ENCODE peak calls at places on chromosomes 1 and 21, in four cellular contexts. Y, G, L and U are unnamed samples.

GRCh38 chr1:208137144-208137682 is 107.0 kb downstream of the PLXNA2 start:
- DNase-seq in Y (no peak), L (no peak), G (no peak), U (no peak)

GRCh38 chr1:179089827-179090482 is 8.1 kb downstream of the TOR3A start:
- DNase-seq in G (no peak), L (no peak), Y (no peak), U (no peak)

GRCh38 chr21:42862774-42863503 is 16.4 kb downstream of the WDR4 start:
- DNase-seq in G (no peak), L (no peak), Y (no peak), U (no peak)

GRCh38 chr21:25307489-25307888 is 299.8 kb downstream of the MRPL39 start:
- DNase-seq in Y (no peak), L (no peak), G (no peak), U (no peak)

GRCh38 chr21:40047993-40048730 is 180.9 kb downstream of the PCP4 start:
- DNase-seq in L (no peak), G (peak; percentile 90), Y (no peak), U (no peak)

GRCh38 chr21:42336065-42336464 is 14.7 kb downstream of the TFF2 start:
- DNase-seq in Y (no peak), L (no peak), G (no peak), U (no peak)

GRCh38 chr1:176773038-176773437 is 310.1 kb downstream of the PAPPA2 start:
- DNase-seq in L (no peak), G (no peak), Y (no peak), U (no peak)

GRCh38 chr1:108706643-108707042 is 6.1 kb upstream of the FNDC7 start:
- DNase-seq in G (no peak), Y (no peak), L (no peak), U (no peak)

GRCh38 chr21:45524756-45525152 is 17.5 kb downstream of the SLC19A1 start:
- DNase-seq in L (no peak), G (no peak), Y (no peak), U (no peak)

GRCh38 chr1:59815892-59816291 is 1.1 kb downstream of the HOOK1 start:
- DNase-seq in Y (no peak), G (no peak), L (no peak), U (no peak)

GRCh38 chr1:41446851-41447610 is 37.5 kb downstream of the EDN2 start:
- DNase-seq in Y (no peak), G (no peak), L (no peak), U (no peak)

GRCh38 chr1:166827426-166827825 is 11.8 kb upstream of the POGK start:
- DNase-seq in G (no peak), L (no peak), Y (no peak), U (no peak)

GRCh38 chr1:158208717-158209116 is 28.0 kb downstream of the CD1D start:
- DNase-seq in G (no peak), Y (no peak), L (no peak), U (no peak)

GRCh38 chr1:82759035-82759434 is 958.3 kb downstream of the ADGRL2 start:
- DNase-seq in L (no peak), Y (no peak), G (no peak), U (no peak)

GRCh38 chr1:96723372-96723771 is 1.8 kb downstream of the PTBP2 start:
- DNase-seq in G (no peak), L (no peak), Y (no peak), U (no peak)

GRCh38 chr1:31750858-31751638 is 13.1 kb downstream of the ADGRB2 start:
- DNase-seq in Y (no peak), G (no peak), L (no peak), U (no peak)

GRCh38 chr1:45622891-45623394 is 911 bp downstream of the CCDC17 start:
- DNase-seq in Y (no peak), G (no peak), L (peak; percentile 61), U (no peak)

GRCh38 chr1:184395370-184395769 is 8.5 kb downstream of the C1orf21 start:
- DNase-seq in G (no peak), Y (no peak), L (no peak), U (no peak)

GRCh38 chr1:59678809-59679228 is 135.9 kb upstream of the HOOK1 start:
- DNase-seq in G (no peak), L (no peak), Y (no peak), U (no peak)

GRCh38 chr21:44464351-44464750 is 9.0 kb downstream of the LRRC3 start:
- DNase-seq in G (no peak), L (no peak), Y (no peak), U (no peak)
- H3K9me3 ChIP-seq in G (no peaks in the 10 kb centered on the region), L (no peaks in the 10 kb centered on the region), Y (no peaks in the 10 kb centered on the region), U (no peaks in the 10 kb centered on the region)

DNA sequence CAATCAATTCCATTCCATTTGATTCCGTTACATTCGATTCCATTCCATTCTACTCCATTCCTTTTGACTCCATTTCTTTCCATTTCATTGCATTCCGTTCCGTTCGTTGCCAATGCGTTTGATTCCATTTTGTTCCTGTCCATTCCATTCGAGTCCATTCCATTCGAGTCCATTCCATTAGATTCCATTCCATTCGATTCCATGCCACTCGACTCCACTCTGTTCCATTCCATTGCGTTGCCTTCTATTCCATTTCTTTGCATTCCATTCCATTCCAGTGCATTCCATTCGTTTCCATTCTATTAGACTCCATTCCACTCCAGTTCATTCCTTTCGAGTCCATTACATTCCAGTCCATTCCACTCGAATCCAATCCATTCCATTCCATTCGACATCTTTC is 2587.5 kb upstream of the TPTE start:
- DNase-seq in L (no peak), G (no peak), Y (no peak), U (no peak)
- H3K9me3 ChIP-seq in L (no peaks in the 10 kb centered on the region), G (no peaks in the 10 kb centered on the region), Y (peaks cover 24% of the 10 kb centered on the region), U (peaks cover 58% of the 10 kb centered on the region)

DNA sequence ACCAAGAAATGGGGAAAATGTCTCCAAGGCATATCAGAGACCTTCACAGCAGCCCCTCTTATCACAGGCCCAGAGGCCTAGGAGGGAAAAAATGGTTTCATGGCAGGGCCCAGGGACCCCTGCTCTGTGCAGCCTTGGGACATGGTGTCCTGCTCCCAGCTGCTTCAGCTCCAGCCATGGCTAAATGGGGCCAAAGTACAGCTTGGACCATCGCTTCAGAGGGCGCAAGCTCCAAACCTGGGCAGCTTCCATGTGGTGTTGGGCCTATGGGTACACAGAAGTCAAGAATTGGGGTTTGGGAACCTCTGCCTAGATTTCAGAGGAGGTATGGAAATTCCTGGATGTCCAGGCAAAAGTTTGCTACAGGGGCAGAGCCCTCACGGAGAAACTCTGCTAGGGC is 282.4 kb upstream of the BEND5 start:
- DNase-seq in Y (no peak), L (no peak), G (no peak), U (no peak)
- H3K9me3 ChIP-seq in Y (no peaks in the 10 kb centered on the region), L (no peaks in the 10 kb centered on the region), G (no peaks in the 10 kb centered on the region), U (no peaks in the 10 kb centered on the region)

GRCh38 chr1:230368363-230368762 is 57.8 kb downstream of the PGBD5 start:
- DNase-seq in L (no peak), G (no peak), Y (no peak), U (no peak)

GRCh38 chr1:230366504-230366915 is 59.6 kb downstream of the PGBD5 start:
- DNase-seq in L (no peak), Y (no peak), G (no peak), U (no peak)

GRCh38 chr1:230362949-230363348 is 63.2 kb downstream of the PGBD5 start:
- DNase-seq in G (no peak), Y (no peak), L (no peak), U (no peak)

GRCh38 chr1:230368871-230369270 is 57.3 kb downstream of the PGBD5 start:
- DNase-seq in G (no peak), Y (no peak), L (no peak), U (no peak)

DNA sequence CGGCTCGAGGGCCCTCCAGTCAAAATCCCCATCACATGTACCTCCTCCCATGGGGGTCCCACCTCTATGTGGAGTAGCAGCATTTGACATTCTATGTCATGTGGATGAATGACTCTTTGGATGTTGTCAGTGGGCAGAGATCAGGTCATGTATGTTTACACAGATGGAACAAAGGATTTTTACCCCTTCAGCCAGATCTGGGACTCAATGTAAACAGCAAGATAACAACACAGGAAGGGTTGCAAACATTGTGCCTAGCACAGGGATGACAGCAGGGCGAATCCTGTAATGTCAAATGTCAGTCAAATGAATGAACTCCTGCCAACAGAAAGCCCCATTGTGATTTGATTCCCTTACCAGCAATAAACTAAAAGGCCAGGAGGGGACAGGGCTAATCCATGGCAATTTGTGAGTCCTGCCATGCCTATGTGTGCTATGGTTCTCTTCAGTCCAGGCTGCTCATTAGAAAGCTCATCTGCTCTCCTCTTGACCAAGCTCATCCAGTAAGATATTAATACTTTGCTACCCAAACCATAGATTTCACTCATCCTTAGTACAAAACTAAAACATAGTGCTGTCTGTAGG is 60.3 kb downstream of the PGBD5 start:
- DNase-seq in L (no peak), G (no peak), Y (no peak), U (no peak)
- H3K9me3 ChIP-seq in L (no peaks in the 10 kb centered on the region), G (no peaks in the 10 kb centered on the region), Y (no peaks in the 10 kb centered on the region), U (no peaks in the 10 kb centered on the region)

GRCh38 chr1:4516596-4516995 is 137.8 kb upstream of the AJAP1 start:
- DNase-seq in Y (no peak), L (no peak), G (no peak), U (no peak)
- H3K9me3 ChIP-seq in Y (no peaks in the 10 kb centered on the region), L (no peaks in the 10 kb centered on the region), G (no peaks in the 10 kb centered on the region), U (no peaks in the 10 kb centered on the region)

DNA sequence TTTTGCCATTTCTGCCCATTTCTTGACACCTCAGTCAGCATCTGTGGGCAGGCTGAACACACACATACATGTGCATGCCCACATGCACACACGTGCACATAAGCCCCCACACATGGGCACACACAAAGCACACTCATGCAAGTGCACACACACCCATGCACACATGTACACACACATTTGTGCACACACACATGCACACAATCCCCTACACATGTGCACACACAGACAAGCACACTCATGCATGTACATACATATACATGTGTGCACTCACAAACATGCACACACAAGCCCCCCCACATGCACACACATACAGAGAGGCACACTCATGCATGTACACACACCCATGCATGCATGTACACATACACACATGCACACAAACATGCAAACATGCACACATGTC is 83.5 kb upstream of the ACTRT2 start:
- DNase-seq in G (no peak), L (no peak), Y (no peak), U (no peak)
- H3K9me3 ChIP-seq in G (no peaks in the 10 kb centered on the region), L (no peaks in the 10 kb centered on the region), Y (no peaks in the 10 kb centered on the region), U (no peaks in the 10 kb centered on the region)